ENCODE peak calls at places on chromosome 7, in four cellular contexts. J, E, X and A are unnamed samples.
A peak's percentile ranks its signal among the peaks of the same experiment; 100 is the strongest.

GRCh38 chr7:63008366-63008765 is 990.3 kb upstream of the ZNF722 start:
- DNase-seq in J (no peak), E (no peak), X (no peak), A (no peak)

GRCh38 chr7:30650455-30650854 is 31.8 kb downstream of the CRHR2 start:
- DNase-seq in J (no peak), E (peak; percentile 71), X (peak; percentile 70), A (no peak)

GRCh38 chr7:86339051-86339450 is 304.7 kb upstream of the GRM3 start:
- DNase-seq in J (no peak), E (no peak), X (no peak), A (no peak)

GRCh38 chr7:34845666-34846361 is 187.8 kb downstream of the NPSR1 start:
- DNase-seq in J (no peak), E (peak; percentile 66), X (peak; percentile 20), A (no peak)

GRCh38 chr7:93352881-93353280 is 120.7 kb downstream of the VPS50 start:
- DNase-seq in J (no peak), E (no peak), X (no peak), A (no peak)

GRCh38 chr7:112207106-112207592 is 654 bp downstream of the ZNF277 start:
- DNase-seq in J (no peak), E (no peak), X (no peak), A (peak; percentile 27)

GRCh38 chr7:128398016-128398840 is 11.6 kb downstream of the IMPDH1 start:
- DNase-seq in J (peak; percentile 45), E (peak; percentile 92), X (no peak), A (no peak)

GRCh38 chr7:100506356-100506930 is 22.7 kb downstream of the NYAP1 start:
- DNase-seq in J (no peak), E (peak; percentile 63), X (no peak), A (no peak)

GRCh38 chr7:37675739-37676138 is 7.8 kb upstream of the GPR141 start:
- DNase-seq in J (no peak), E (no peak), X (no peak), A (no peak)

GRCh38 chr7:99201027-99201426 is 6.9 kb downstream of the KPNA7 start:
- DNase-seq in J (peak; percentile 74), E (no peak), X (no peak), A (no peak)

GRCh38 chr7:92639956-92640355 is 49.8 kb upstream of the FAM133B start:
- DNase-seq in J (no peak), E (no peak), X (no peak), A (no peak)

GRCh38 chr7:89264126-89264525 is 468.6 kb upstream of the TEX47 start:
- DNase-seq in J (no peak), E (no peak), X (no peak), A (no peak)

GRCh38 chr7:98802088-98802780 is 67.6 kb downstream of the TMEM130 start:
- DNase-seq in J (no peak), E (peak; percentile 64), X (no peak), A (no peak)

GRCh38 chr7:84264341-84264740 is 69.8 kb upstream of the SEMA3A start:
- DNase-seq in J (no peak), E (no peak), X (no peak), A (no peak)

GRCh38 chr7:21338728-21339164 is 89.1 kb upstream of the SP4 start:
- DNase-seq in J (no peak), E (no peak), X (no peak), A (peak; percentile 11)

GRCh38 chr7:64997927-64998391 is 7.1 kb upstream of the ZNF117 start:
- DNase-seq in J (no peak), E (no peak), X (no peak), A (no peak)

GRCh38 chr7:130278892-130279690 is 12.4 kb downstream of the CPA2 start:
- DNase-seq in J (no peak), E (no peak), X (no peak), A (no peak)

GRCh38 chr7:156802214-156802613 is 90.8 kb downstream of the LMBR1 start:
- DNase-seq in J (no peak), E (no peak), X (no peak), A (no peak)

GRCh38 chr7:37833107-37833817 is 15.1 kb upstream of the NME8 start:
- DNase-seq in J (no peak), E (peak; percentile 72), X (no peak), A (peak; percentile 63)

DNA sequence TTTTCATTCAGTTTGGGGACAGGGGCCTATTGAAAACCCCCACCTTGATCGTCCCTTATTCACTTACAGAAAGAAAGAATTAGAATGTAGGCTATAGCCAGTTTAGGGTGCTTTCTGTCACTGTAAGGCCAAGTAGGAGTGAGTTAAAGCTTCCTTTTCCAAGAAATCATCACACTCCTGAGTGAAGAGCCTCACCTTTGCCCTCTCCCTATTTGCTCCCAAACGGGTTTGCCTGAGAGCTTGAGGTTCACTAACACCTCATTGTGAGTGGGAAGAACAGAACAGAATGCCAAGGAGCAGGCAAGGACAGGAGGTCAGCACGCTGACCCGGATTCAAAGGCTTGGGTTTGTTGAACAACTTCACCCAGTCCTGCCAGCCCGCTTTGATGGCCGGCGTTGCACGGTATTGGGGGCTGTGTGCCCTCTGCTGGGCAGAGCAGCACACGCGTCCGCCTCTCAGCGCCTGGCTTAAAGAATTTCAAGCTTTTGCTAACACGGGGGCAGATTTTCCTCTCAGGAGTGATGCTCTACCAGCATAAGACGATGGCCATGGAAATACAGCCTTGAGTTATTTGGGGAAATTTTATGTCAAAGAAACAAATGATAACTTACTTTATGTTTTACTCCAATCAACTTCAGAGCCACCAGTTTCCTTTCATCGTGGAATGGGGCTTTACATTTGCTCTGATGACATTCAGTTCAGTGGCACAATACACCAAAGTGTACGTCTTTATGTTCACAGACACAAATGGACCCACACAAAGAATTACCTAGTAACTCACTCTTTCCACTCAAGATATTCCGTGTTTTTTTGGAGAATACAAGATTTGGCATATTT is 470.0 kb downstream of the SUGCT start:
- DNase-seq in J (peak; percentile 12), E (peak; percentile 89), X (no peak), A (no peak)
- H3K4me1 ChIP-seq in J (no peaks in the 10 kb centered on the region), E (no peaks in the 10 kb centered on the region), X (no peaks in the 10 kb centered on the region), A (no peaks in the 10 kb centered on the region)

GRCh38 chr7:105493196-105493927 is 28.7 kb downstream of the PUS7 start:
- DNase-seq in J (no peak), E (no peak), X (no peak), A (no peak)
- H3K27ac ChIP-seq in J (no peak overlapping the region), E (no peak overlapping the region), X (no peak overlapping the region), A (no peak overlapping the region)

DNA sequence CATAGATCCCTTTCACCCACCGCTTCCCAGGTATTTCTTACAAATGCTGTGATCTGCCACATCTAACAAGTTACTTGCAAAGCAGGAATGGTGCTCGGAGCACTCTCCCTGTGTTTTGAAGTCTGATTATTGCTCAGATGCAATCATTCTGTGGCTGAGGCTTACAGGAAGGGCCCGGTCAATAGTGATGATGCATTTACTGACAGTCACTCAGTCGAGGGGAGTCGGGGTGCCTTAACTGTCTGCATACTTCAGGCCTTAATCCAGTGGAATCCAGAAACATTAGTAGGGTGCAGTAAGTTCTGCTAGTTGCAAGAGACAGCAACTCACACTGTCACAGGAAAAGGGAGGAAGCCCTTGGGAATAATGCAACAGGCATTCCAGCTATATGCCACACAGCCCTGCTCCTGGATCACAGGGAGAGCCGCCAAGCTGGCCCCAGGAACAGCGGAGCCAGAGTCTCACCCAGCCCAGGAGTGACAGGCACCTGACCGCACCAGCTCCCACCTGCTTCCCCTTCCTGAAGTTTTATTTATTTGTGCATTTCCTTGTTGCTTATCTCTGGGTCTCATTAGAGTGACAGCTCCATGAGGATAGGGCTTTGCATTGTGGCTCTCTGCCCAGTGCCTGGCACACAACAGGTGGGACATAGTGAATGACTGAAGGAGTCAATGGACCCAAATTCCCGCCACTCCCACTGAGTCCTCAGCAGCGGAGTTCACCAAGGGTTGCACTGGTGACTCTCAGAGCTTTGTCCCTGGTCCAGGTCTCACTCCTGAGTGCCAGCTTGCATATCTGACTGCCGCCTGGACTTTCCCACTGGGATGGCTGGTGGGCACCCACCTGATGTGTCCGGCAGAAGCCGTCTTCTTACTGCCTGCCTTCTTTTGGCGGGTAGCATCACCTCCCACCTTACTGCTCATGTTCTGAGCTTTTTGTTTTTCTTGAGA is 212.5 kb upstream of the SH2B2 start:
- DNase-seq in J (no peak), E (no peak), X (no peak), A (no peak)
- H3K36me3 ChIP-seq in J (no peaks in the 10 kb centered on the region), E (peaks cover 28% of the 10 kb centered on the region), X (no peaks in the 10 kb centered on the region), A (peaks cover 19% of the 10 kb centered on the region)

GRCh38 chr7:155754165-155754564 is 58.1 kb downstream of the SHH start:
- DNase-seq in J (no peak), E (no peak), X (no peak), A (no peak)
- H3K4me1 ChIP-seq in J (no peaks in the 10 kb centered on the region), E (peaks cover 15% of the 10 kb centered on the region), X (peaks cover 48% of the 10 kb centered on the region), A (peaks cover 14% of the 10 kb centered on the region)

GRCh38 chr7:44447874-44448425 is 42.5 kb downstream of the NUDCD3 start:
- DNase-seq in J (no peak), E (no peak), X (peak; percentile 58), A (no peak)
- H3K27ac ChIP-seq in J (no peak overlapping the region), E (no peak overlapping the region), X (no peak overlapping the region), A (no peak overlapping the region)

DNA sequence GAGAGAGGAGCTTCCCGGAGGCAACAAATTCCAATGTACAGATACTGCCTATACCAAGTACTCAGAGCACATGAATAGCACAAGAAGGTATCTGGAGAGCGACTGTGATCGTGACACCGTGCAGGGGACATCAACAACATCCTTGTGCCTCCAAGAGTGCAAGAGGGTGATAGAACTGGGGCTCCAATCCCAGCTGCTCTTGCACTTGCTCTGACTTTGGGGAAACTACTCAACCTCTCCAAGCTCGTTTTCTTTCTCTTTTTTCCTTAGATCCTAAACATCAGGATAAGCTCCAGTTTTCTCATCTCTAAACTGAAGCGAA is 12.1 kb downstream of the RFC2 start:
- DNase-seq in J (no peak), E (no peak), X (no peak), A (no peak)
- H3K36me3 ChIP-seq in J (peaks cover 13% of the 10 kb centered on the region), E (peaks cover 74% of the 10 kb centered on the region), X (no peaks in the 10 kb centered on the region), A (peaks cover 58% of the 10 kb centered on the region)

GRCh38 chr7:28071570-28071969 is 109.0 kb downstream of the JAZF1 start:
- DNase-seq in J (no peak), E (no peak), X (no peak), A (no peak)
- H3K4me1 ChIP-seq in J (peaks cover 19% of the 10 kb centered on the region), E (no peaks in the 10 kb centered on the region), X (peaks cover 64% of the 10 kb centered on the region), A (no peaks in the 10 kb centered on the region)

GRCh38 chr7:7251742-7252141 is 69.4 kb downstream of the C1GALT1 start:
- DNase-seq in J (no peak), E (no peak), X (no peak), A (no peak)
- H3K27ac ChIP-seq in J (no peak overlapping the region), E (no peak overlapping the region), X (no peak overlapping the region), A (no peak overlapping the region)

GRCh38 chr7:90759752-90760151 is 163.6 kb downstream of the CDK14 start:
- DNase-seq in J (no peak), E (no peak), X (no peak), A (no peak)
- H3K36me3 ChIP-seq in J (no peaks in the 10 kb centered on the region), E (no peaks in the 10 kb centered on the region), X (no peaks in the 10 kb centered on the region), A (no peaks in the 10 kb centered on the region)